ENCODE peak calls at places on chromosomes 2 and 18, in four cellular contexts. Y is colonic mucosa, T is uterus, I is fibroblast of lung. N is an unnamed sample. For H3K9me3, the result is how much of the 10 kb centered on the place peaks cover.

GRCh38 chr2:3178206-3179031 is 199.2 kb downstream of the EIPR1 start:
- DNase-seq in Y (no peak), T (no peak), I (no peak), N (no peak)

GRCh38 chr2:6580982-6581381 is 284.7 kb downstream of the CMPK2 start:
- DNase-seq in I (peak), T (no peak), Y (no peak), N (no peak)

GRCh38 chr18:50961974-50962373 is 5.9 kb upstream of the ELAC1 start:
- DNase-seq in I (no peak), Y (no peak), T (no peak), N (no peak)

GRCh38 chr2:48356701-48357322 is 173.1 kb upstream of the STON1 start:
- DNase-seq in I (peak), T (no peak), Y (no peak), N (no peak)

GRCh38 chr18:48947102-48947501 is 3.7 kb downstream of the SMAD7 start:
- DNase-seq in Y (no peak), I (no peak), T (no peak), N (no peak)

GRCh38 chr2:67394734-67395133 is 2.4 kb upstream of the ETAA1 start:
- DNase-seq in T (no peak), Y (no peak), I (peak), N (no peak)

GRCh38 chr2:88764850-88765153 is 73.3 kb downstream of the RPIA start:
- DNase-seq in I (no peak), T (no peak), Y (no peak), N (no peak)

GRCh38 chr18:2486426-2486825 is 84.9 kb downstream of the METTL4 start:
- DNase-seq in I (no peak), T (no peak), Y (no peak), N (no peak)

GRCh38 chr18:33960393-33960792 is 264.3 kb downstream of the NOL4 start:
- DNase-seq in Y (no peak), I (peak), T (no peak), N (no peak)

GRCh38 chr2:239303711-239304532 is 96.9 kb downstream of the HDAC4 start:
- DNase-seq in T (peak), I (no peak), Y (no peak), N (no peak)

GRCh38 chr2:190182071-190182524 is 119.6 kb upstream of the MSTN start:
- DNase-seq in I (no peak), T (no peak), Y (no peak), N (no peak)

GRCh38 chr18:51135361-51135760 is 62.1 kb downstream of the MEX3C start:
- DNase-seq in I (peak), T (no peak), Y (no peak), N (no peak)

GRCh38 chr2:61465045-61465444 is 5.8 kb downstream of the USP34 start:
- DNase-seq in Y (no peak), T (no peak), I (no peak), N (no peak)

GRCh38 chr2:20291106-20291564 is 59.5 kb downstream of the PUM2 start:
- DNase-seq in T (no peak), I (peak), Y (peak), N (no peak)

DNA sequence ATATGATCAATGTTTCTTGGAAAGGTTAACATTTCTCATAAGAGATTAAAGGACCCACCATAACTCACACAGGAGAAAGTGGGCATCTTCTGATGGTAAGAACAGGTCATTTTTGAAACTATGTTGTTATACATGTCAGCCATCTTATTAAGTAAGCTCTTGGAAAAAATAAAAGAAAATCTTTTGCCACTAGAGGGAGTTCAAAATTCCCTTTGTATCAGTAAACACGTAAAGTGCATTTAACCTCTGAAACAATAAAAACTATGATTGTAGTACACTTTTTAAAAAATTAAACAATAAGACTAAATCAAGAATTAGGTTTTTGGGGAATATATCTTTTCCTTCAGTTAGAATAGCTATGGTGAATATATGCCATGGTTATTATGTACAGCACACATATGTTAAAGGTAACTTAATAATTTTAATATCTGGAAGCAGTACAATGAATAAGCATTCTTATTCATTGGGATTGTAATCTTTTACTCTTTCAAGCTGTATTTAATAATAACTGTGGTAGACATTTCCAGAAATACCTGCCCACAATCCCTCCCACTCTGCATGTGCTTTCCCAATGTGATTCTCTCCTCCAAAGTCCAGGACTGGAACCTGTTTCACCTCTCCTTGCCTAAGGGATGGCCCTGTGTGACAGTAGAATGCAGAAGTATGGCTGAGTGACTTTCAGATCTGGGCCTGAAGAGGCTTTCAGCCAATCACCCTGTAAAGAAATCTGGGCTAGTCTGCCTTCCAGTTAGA is 64.2 kb downstream of the RBMS1 start:
- DNase-seq in Y (no peak), T (no peak), I (peak), N (no peak)
- TF ChIP-seq CTCF in Y (peak), T (peak), I (no peak), N (peak)

DNA sequence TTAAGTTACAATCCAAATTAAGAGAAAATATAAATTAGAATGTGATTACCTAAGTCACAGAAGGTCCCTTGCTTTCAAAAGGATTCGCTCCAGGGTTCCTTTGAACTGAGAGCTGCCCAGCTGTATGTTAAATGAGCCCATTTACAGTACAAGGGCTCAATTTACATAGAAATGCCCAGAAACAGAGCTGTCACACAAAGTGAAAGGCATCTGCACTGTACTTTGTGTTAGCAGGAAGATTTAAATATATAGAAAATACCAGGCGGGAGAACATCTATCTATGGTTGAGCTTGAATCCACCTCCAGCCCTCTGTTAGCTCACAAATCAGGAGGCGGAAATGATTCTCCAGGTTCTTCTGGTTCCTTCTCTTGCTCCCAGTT is 272.9 kb downstream of the PAX3 start:
- DNase-seq in I (no peak), T (no peak), Y (no peak), N (no peak)
- H3K4me3 ChIP-seq in I (no peak), T (no peak), Y (no peak), N (no peak)

GRCh38 chr2:22450831-22451230 is 934.1 kb upstream of the KLHL29 start:
- DNase-seq in I (no peak), T (no peak), Y (no peak), N (no peak)
- H3K9me3 ChIP-seq in I (under half), T (under half), Y (under half), N (under half)

GRCh38 chr2:220335591-220335915 is 708.1 kb downstream of the SLC4A3 start:
- DNase-seq in I (no peak), Y (no peak), T (no peak), N (no peak)
- TF ChIP-seq CTCF in I (no peak), Y (no peak), T (no peak), N (no peak)

DNA sequence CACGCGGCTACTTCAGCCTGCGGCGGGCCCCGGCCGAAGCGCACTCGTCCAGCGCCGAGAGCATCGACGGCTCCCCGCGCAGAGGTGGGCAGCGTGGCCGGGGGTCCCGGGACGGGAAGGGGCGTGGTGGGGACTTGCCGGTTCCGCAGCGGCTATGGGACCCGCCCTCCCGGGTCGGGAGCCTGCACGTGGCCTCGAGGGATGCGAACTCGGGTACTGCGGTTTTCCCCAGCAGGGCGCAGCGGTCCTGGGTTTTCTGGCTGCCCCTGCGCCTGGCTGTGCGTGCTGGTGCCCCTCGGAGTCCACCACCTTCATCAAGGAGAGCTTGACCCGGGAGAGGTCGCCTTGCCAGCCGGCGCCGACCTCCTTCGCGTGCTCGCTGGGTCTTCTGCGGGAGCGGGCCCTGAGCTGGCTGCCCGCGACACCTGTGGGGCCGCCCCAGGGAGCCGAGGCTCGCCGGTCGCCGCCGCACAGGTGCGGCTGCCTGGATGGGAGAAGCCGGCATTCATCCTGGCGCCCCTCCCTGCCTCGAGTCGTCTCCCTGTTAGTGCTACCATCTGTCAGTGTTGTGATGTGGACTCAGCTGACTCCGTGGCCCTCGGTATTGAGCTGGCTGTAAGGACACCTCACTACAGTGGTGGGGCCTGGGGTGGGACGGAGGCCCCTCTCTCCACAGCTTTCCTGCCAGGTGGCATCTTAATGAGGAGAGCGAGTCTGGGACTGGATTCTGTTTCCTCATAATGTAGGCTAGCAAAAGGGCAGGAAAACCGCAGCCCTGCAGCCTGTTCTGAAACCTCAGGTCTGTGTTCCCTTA is 177.3 kb downstream of the AGAP1 start:
- DNase-seq in T (no peak), I (no peak), Y (no peak), N (no peak)
- H3K4me3 ChIP-seq in T (peak), I (no peak), Y (peak), N (peak)

N was measured in left ventricle myocardium inferior.